ENCODE peak calls at places on chromosomes 4 and X, in seven cellular contexts. One of them, this sample, is unnamed.

GRCh38 chr4:3792813-3793212 is 26.6 kb downstream of the ADRA2C start:
- DNase-seq in CD4-positive, alpha-beta T cell: no peak
- DNase-seq in transverse colon: no peak
- DNase-seq in hepatocyte: no peak
- DNase-seq in glutamatergic neuron: peak; percentile 77
- DNase-seq in foreskin fibroblast: no peak
- DNase-seq in esophagus squamous epithelium: no peak
- DNase-seq in this sample: no peak

GRCh38 chr4:185955817-185956542 is 113.0 kb upstream of the TLR3 start:
- DNase-seq in CD4-positive, alpha-beta T cell: no peak
- DNase-seq in transverse colon: no peak
- DNase-seq in hepatocyte: no peak
- DNase-seq in glutamatergic neuron: peak; percentile 79
- DNase-seq in foreskin fibroblast: no peak
- DNase-seq in esophagus squamous epithelium: no peak
- DNase-seq in this sample: no peak

GRCh38 chr4:131093303-131093702 is 1997.4 kb downstream of the C4orf33 start:
- DNase-seq in CD4-positive, alpha-beta T cell: no peak
- DNase-seq in transverse colon: no peak
- DNase-seq in hepatocyte: no peak
- DNase-seq in glutamatergic neuron: no peak
- DNase-seq in foreskin fibroblast: no peak
- DNase-seq in esophagus squamous epithelium: no peak
- DNase-seq in this sample: no peak

GRCh38 chr4:97003715-97004114 is 1139.6 kb downstream of the STPG2 start:
- DNase-seq in CD4-positive, alpha-beta T cell: no peak
- DNase-seq in transverse colon: no peak
- DNase-seq in hepatocyte: no peak
- DNase-seq in glutamatergic neuron: no peak
- DNase-seq in foreskin fibroblast: no peak
- DNase-seq in esophagus squamous epithelium: no peak
- DNase-seq in this sample: no peak

GRCh38 chr4:66169341-66169740 is 499.1 kb upstream of the EPHA5 start:
- DNase-seq in CD4-positive, alpha-beta T cell: no peak
- DNase-seq in transverse colon: no peak
- DNase-seq in hepatocyte: no peak
- DNase-seq in glutamatergic neuron: peak; percentile 19
- DNase-seq in foreskin fibroblast: no peak
- DNase-seq in esophagus squamous epithelium: no peak
- DNase-seq in this sample: no peak

GRCh38 chr4:38733663-38734062 is 49.1 kb downstream of the TLR10 start:
- DNase-seq in CD4-positive, alpha-beta T cell: no peak
- DNase-seq in transverse colon: no peak
- DNase-seq in hepatocyte: no peak
- DNase-seq in glutamatergic neuron: no peak
- DNase-seq in foreskin fibroblast: no peak
- DNase-seq in esophagus squamous epithelium: no peak
- DNase-seq in this sample: no peak

GRCh38 chr4:159042097-159042605 is 60.7 kb upstream of the RAPGEF2 start:
- DNase-seq in CD4-positive, alpha-beta T cell: no peak
- DNase-seq in transverse colon: peak; percentile 46
- DNase-seq in hepatocyte: no peak
- DNase-seq in glutamatergic neuron: no peak
- DNase-seq in foreskin fibroblast: no peak
- DNase-seq in esophagus squamous epithelium: no peak
- DNase-seq in this sample: no peak

GRCh38 chrX:124518888-124519287 is 172.5 kb downstream of the SH2D1A start:
- DNase-seq in CD4-positive, alpha-beta T cell: no peak
- DNase-seq in transverse colon: no peak
- DNase-seq in hepatocyte: no peak
- DNase-seq in glutamatergic neuron: no peak
- DNase-seq in foreskin fibroblast: peak; percentile 23
- DNase-seq in esophagus squamous epithelium: no peak
- DNase-seq in this sample: no peak

GRCh38 chr4:170374770-170375169 is 285.0 kb upstream of the AADAT start:
- DNase-seq in CD4-positive, alpha-beta T cell: no peak
- DNase-seq in transverse colon: peak; percentile 59
- DNase-seq in hepatocyte: peak; percentile 49
- DNase-seq in glutamatergic neuron: no peak
- DNase-seq in foreskin fibroblast: no peak
- DNase-seq in esophagus squamous epithelium: no peak
- DNase-seq in this sample: peak; percentile 41

GRCh38 chr4:82373816-82374740 is at the start of gene HNRNPD:
- DNase-seq in CD4-positive, alpha-beta T cell: peak; percentile 81
- DNase-seq in transverse colon: peak; percentile 98
- DNase-seq in hepatocyte: peak; percentile 99
- DNase-seq in glutamatergic neuron: peak; percentile 99
- DNase-seq in foreskin fibroblast: peak; percentile 100
- DNase-seq in esophagus squamous epithelium: peak; percentile 94
- DNase-seq in this sample: peak; percentile 95
- TF ChIP-seq CTCF in CD4-positive, alpha-beta T cell: peak; percentile 11
- TF ChIP-seq CTCF in transverse colon: peak; percentile 4
- TF ChIP-seq CTCF in hepatocyte: no peak
- TF ChIP-seq CTCF in glutamatergic neuron: no peak
- TF ChIP-seq CTCF in foreskin fibroblast: no peak
- TF ChIP-seq CTCF in esophagus squamous epithelium: no peak
- TF ChIP-seq CTCF in this sample: no peak

DNA sequence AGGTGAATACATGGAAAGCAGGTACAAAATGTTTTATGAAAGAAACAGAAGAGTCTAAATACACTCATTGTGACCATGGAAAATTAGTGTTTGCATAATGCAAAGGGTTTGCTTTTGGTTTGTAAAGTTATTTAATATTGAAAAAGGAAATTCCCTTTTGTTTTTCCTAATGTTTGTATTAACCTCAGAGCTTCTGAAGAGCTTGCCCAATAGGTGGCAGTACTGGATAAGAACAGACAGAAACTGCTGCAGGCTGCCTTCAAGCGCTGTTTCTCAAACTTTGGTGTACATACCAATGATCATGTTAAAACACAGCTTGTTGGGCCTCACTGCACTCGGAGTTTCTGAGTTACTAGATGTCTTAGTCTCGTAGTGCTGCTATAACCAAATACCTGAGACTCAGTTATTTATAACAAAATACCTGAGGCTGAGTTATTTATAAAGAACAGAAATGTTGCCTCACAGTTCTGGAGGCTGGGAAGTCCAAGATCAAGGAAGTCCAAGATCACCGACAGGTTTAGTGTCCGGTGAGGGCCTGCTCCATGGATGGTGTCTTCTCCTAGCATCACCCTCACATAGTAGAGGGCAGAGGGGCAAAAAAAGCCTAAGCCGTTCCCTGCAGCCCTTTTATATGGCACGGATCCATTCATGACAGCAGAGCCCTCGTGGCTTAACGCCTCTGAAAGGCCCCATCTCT is 54.2 kb downstream of the SUPT20HL2 start:
- DNase-seq in CD4-positive, alpha-beta T cell: no peak
- DNase-seq in transverse colon: peak; percentile 26
- DNase-seq in hepatocyte: peak; percentile 87
- DNase-seq in glutamatergic neuron: peak; percentile 10
- DNase-seq in foreskin fibroblast: peak; percentile 77
- DNase-seq in esophagus squamous epithelium: no peak
- DNase-seq in this sample: peak; percentile 43
- TF ChIP-seq CTCF in CD4-positive, alpha-beta T cell: peak; percentile 50
- TF ChIP-seq CTCF in transverse colon: peak; percentile 34
- TF ChIP-seq CTCF in hepatocyte: peak; percentile 90
- TF ChIP-seq CTCF in glutamatergic neuron: peak; percentile 24
- TF ChIP-seq CTCF in foreskin fibroblast: peak; percentile 41
- TF ChIP-seq CTCF in esophagus squamous epithelium: peak; percentile 33
- TF ChIP-seq CTCF in this sample: no peak

DNA sequence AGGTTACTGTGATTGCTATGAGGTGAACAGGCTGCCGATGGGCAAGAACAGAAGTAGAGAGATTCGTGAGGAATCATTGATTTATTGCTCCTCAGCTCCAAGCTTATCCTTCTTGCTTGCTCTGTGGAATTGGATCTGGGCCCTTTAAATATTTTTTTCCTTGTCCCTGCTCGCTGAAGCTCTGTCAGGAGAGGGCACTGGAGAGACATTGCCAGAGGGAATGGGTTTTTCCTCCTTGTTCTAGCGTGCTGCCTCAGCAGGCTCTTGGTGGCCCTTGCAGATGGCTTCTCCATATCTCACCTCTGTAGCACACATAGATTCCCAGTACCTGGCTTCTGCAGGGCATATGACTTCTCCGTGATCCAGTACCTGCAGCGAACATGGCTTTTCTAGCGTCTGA is 67.4 kb downstream of the CNGA2 start:
- DNase-seq in CD4-positive, alpha-beta T cell: no peak
- DNase-seq in transverse colon: no peak
- DNase-seq in hepatocyte: no peak
- DNase-seq in glutamatergic neuron: no peak
- DNase-seq in foreskin fibroblast: peak; percentile 33
- DNase-seq in esophagus squamous epithelium: no peak
- DNase-seq in this sample: peak; percentile 39
- TF ChIP-seq CTCF in CD4-positive, alpha-beta T cell: no peak
- TF ChIP-seq CTCF in transverse colon: no peak
- TF ChIP-seq CTCF in hepatocyte: no peak
- TF ChIP-seq CTCF in glutamatergic neuron: no peak
- TF ChIP-seq CTCF in foreskin fibroblast: peak; percentile 28
- TF ChIP-seq CTCF in esophagus squamous epithelium: no peak
- TF ChIP-seq CTCF in this sample: no peak

GRCh38 chr4:134777626-134778025 is 576.0 kb upstream of the PABPC4L start:
- DNase-seq in CD4-positive, alpha-beta T cell: no peak
- DNase-seq in transverse colon: no peak
- DNase-seq in hepatocyte: peak; percentile 36
- DNase-seq in glutamatergic neuron: no peak
- DNase-seq in foreskin fibroblast: no peak
- DNase-seq in esophagus squamous epithelium: no peak
- DNase-seq in this sample: peak; percentile 15
- TF ChIP-seq CTCF in CD4-positive, alpha-beta T cell: no peak
- TF ChIP-seq CTCF in transverse colon: no peak
- TF ChIP-seq CTCF in hepatocyte: peak; percentile 42
- TF ChIP-seq CTCF in glutamatergic neuron: no peak
- TF ChIP-seq CTCF in foreskin fibroblast: no peak
- TF ChIP-seq CTCF in esophagus squamous epithelium: no peak
- TF ChIP-seq CTCF in this sample: no peak

DNA sequence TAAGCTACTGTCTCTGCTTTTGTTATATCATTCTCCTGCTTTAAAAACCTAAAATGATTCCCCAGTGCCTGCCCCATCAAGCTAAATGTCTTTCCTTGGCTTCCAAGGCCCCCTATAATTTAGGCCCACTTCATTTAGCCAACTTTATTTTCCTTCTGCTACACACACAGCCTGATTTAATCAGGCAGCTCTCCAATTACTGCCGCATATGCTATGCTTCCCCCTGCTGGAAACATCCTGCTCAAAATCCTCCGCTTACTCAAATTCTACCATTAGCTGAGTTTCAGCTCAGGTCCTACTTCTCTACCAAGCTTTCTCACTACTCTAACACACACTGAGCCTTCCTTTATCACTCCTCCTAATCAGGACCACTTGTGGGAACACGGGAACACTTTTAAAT is 17.0 kb downstream of the LAMP2 start:
- DNase-seq in CD4-positive, alpha-beta T cell: no peak
- DNase-seq in transverse colon: no peak
- DNase-seq in hepatocyte: peak; percentile 32
- DNase-seq in glutamatergic neuron: no peak
- DNase-seq in foreskin fibroblast: peak; percentile 67
- DNase-seq in esophagus squamous epithelium: no peak
- DNase-seq in this sample: no peak
- TF ChIP-seq CTCF in CD4-positive, alpha-beta T cell: no peak
- TF ChIP-seq CTCF in transverse colon: no peak
- TF ChIP-seq CTCF in hepatocyte: peak; percentile 37
- TF ChIP-seq CTCF in glutamatergic neuron: no peak
- TF ChIP-seq CTCF in foreskin fibroblast: peak; percentile 42
- TF ChIP-seq CTCF in esophagus squamous epithelium: no peak
- TF ChIP-seq CTCF in this sample: no peak

GRCh38 chr4:28362169-28362568 is 1501.5 kb downstream of the STIM2 start:
- DNase-seq in CD4-positive, alpha-beta T cell: no peak
- DNase-seq in transverse colon: no peak
- DNase-seq in hepatocyte: no peak
- DNase-seq in glutamatergic neuron: no peak
- DNase-seq in foreskin fibroblast: no peak
- DNase-seq in esophagus squamous epithelium: no peak
- DNase-seq in this sample: no peak

GRCh38 chr4:28354874-28355273 is 1494.2 kb downstream of the STIM2 start:
- DNase-seq in CD4-positive, alpha-beta T cell: no peak
- DNase-seq in transverse colon: no peak
- DNase-seq in hepatocyte: no peak
- DNase-seq in glutamatergic neuron: no peak
- DNase-seq in foreskin fibroblast: no peak
- DNase-seq in esophagus squamous epithelium: no peak
- DNase-seq in this sample: no peak

GRCh38 chr4:28360681-28361080 is 1500.0 kb downstream of the STIM2 start:
- DNase-seq in CD4-positive, alpha-beta T cell: no peak
- DNase-seq in transverse colon: no peak
- DNase-seq in hepatocyte: no peak
- DNase-seq in glutamatergic neuron: no peak
- DNase-seq in foreskin fibroblast: no peak
- DNase-seq in esophagus squamous epithelium: no peak
- DNase-seq in this sample: no peak

DNA sequence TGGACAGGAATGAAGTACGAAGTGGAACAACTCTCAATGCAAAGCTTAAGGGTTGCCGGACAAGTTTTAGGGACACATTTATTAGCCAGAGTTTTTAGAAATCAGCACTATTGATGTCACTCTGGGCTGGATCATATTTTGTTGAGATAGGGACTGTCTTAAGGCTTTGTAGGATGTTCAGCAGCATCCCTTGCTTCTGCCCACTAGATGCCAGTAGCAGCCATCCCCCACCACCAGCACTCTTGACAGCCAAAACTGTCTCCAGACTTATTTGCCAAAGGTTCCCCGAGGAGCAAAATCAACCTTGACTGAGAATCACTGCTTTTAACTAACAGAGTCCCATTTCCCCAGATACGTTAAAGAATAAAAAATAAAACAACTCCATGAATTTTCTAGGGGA is 1497.3 kb downstream of the STIM2 start:
- DNase-seq in CD4-positive, alpha-beta T cell: no peak
- DNase-seq in transverse colon: no peak
- DNase-seq in hepatocyte: peak; percentile 26
- DNase-seq in glutamatergic neuron: peak; percentile 19
- DNase-seq in foreskin fibroblast: peak; percentile 30
- DNase-seq in esophagus squamous epithelium: no peak
- DNase-seq in this sample: no peak
- TF ChIP-seq CTCF in CD4-positive, alpha-beta T cell: no peak
- TF ChIP-seq CTCF in transverse colon: no peak
- TF ChIP-seq CTCF in hepatocyte: peak; percentile 22
- TF ChIP-seq CTCF in glutamatergic neuron: no peak
- TF ChIP-seq CTCF in foreskin fibroblast: peak; percentile 29
- TF ChIP-seq CTCF in esophagus squamous epithelium: no peak
- TF ChIP-seq CTCF in this sample: no peak